ENCODE peak calls at places on chromosomes 3 and 15, in four cellular contexts. W is HepG2, S is WTC11, H is K562. P is an unnamed sample.

GRCh38 chr3:37662708-37663107 is 199.0 kb upstream of the CTDSPL start:
- DNase-seq in W (no peak), S (no peak), H (no peak), P (no peak)

GRCh38 chr3:104805042-104805441 is 561.7 kb upstream of the ALCAM start:
- DNase-seq in W (no peak), S (no peak), H (no peak), P (no peak)

GRCh38 chr3:43872301-43872700 is 181.6 kb downstream of the ABHD5 start:
- DNase-seq in W (no peak), S (no peak), H (no peak), P (no peak)

GRCh38 chr3:126419151-126419703 is 24.5 kb downstream of the CFAP100 start:
- DNase-seq in W (no peak), S (no peak), H (no peak), P (no peak)

GRCh38 chr3:36733723-36734122 is 30.6 kb downstream of the DCLK3 start:
- DNase-seq in W (no peak), S (no peak), H (no peak), P (no peak)

GRCh38 chr3:127849368-127849767 is 27.1 kb upstream of the MGLL start:
- DNase-seq in W (no peak), S (peak; percentile 17), H (no peak), P (no peak)

GRCh38 chr3:27312044-27312668 is 57.0 kb downstream of the NEK10 start:
- DNase-seq in W (peak; percentile 66), S (no peak), H (peak; percentile 45), P (peak; percentile 15)

GRCh38 chr15:73908030-73908821 is 18.0 kb upstream of the LOXL1 start:
- DNase-seq in W (peak; percentile 42), S (peak; percentile 95), H (peak; percentile 67), P (peak; percentile 4)

GRCh38 chr3:31432897-31433678 is 99.6 kb upstream of the STT3B start:
- DNase-seq in W (no peak), S (no peak), H (no peak), P (no peak)

GRCh38 chr3:141255864-141256263 is 24.2 kb downstream of the PXYLP1 start:
- DNase-seq in W (peak; percentile 35), S (peak; percentile 35), H (peak; percentile 64), P (no peak)

GRCh38 chr3:49158108-49158709 is 7.9 kb downstream of the CCDC71 start:
- DNase-seq in W (peak; percentile 74), S (peak; percentile 72), H (no peak), P (peak; percentile 13)

GRCh38 chr15:42021593-42021992 is 751 bp upstream of the PLA2G4E start:
- DNase-seq in W (no peak), S (no peak), H (no peak), P (no peak)

GRCh38 chr15:92112180-92112579 is 258.7 kb downstream of the SLCO3A1 start:
- DNase-seq in W (no peak), S (no peak), H (no peak), P (no peak)

GRCh38 chr3:17235311-17235710 is 350.6 kb downstream of the PLCL2 start:
- DNase-seq in W (no peak), S (no peak), H (no peak), P (no peak)

GRCh38 chr3:188185717-188186236 is 31.8 kb downstream of the LPP start:
- DNase-seq in W (peak; percentile 85), S (no peak), H (no peak), P (no peak)

GRCh38 chr15:75232252-75232813 is 25.8 kb upstream of the GOLGA6C start:
- DNase-seq in W (no peak), S (no peak), H (no peak), P (no peak)

GRCh38 chr15:99412082-99412481 is 153.7 kb upstream of the MEF2A start:
- DNase-seq in W (no peak), S (no peak), H (no peak), P (no peak)

GRCh38 chr3:43709022-43709421 is 18.3 kb downstream of the ABHD5 start:
- DNase-seq in W (peak; percentile 63), S (no peak), H (no peak), P (no peak)

GRCh38 chr3:9399746-9400145 is 2.3 kb downstream of the SETD5 start:
- DNase-seq in W (peak; percentile 79), S (peak; percentile 63), H (peak; percentile 37), P (no peak)

GRCh38 chr3:135147657-135148056 is 352.6 kb downstream of the EPHB1 start:
- DNase-seq in W (no peak), S (no peak), H (no peak), P (no peak)

GRCh38 chr3:4997946-4998345 is 18.7 kb downstream of the BHLHE40 start:
- DNase-seq in W (no peak), S (no peak), H (no peak), P (no peak)

GRCh38 chr3:17602126-17602525 is 140.3 kb downstream of the TBC1D5 start:
- DNase-seq in W (no peak), S (no peak), H (no peak), P (no peak)

GRCh38 chr15:39785139-39785538 is 2.5 kb upstream of the FSIP1 start:
- DNase-seq in W (no peak), S (no peak), H (no peak), P (no peak)

GRCh38 chr3:100715176-100715575 is 5.9 kb downstream of the TFG start:
- DNase-seq in W (no peak), S (no peak), H (no peak), P (no peak)

GRCh38 chr3:188319569-188319968 is 165.6 kb downstream of the LPP start:
- DNase-seq in W (peak; percentile 45), S (no peak), H (no peak), P (no peak)

GRCh38 chr3:197555281-197556261 is at the start of gene BDH1:
- DNase-seq in W (no peak), S (peak; percentile 59), H (no peak), P (no peak)

DNA sequence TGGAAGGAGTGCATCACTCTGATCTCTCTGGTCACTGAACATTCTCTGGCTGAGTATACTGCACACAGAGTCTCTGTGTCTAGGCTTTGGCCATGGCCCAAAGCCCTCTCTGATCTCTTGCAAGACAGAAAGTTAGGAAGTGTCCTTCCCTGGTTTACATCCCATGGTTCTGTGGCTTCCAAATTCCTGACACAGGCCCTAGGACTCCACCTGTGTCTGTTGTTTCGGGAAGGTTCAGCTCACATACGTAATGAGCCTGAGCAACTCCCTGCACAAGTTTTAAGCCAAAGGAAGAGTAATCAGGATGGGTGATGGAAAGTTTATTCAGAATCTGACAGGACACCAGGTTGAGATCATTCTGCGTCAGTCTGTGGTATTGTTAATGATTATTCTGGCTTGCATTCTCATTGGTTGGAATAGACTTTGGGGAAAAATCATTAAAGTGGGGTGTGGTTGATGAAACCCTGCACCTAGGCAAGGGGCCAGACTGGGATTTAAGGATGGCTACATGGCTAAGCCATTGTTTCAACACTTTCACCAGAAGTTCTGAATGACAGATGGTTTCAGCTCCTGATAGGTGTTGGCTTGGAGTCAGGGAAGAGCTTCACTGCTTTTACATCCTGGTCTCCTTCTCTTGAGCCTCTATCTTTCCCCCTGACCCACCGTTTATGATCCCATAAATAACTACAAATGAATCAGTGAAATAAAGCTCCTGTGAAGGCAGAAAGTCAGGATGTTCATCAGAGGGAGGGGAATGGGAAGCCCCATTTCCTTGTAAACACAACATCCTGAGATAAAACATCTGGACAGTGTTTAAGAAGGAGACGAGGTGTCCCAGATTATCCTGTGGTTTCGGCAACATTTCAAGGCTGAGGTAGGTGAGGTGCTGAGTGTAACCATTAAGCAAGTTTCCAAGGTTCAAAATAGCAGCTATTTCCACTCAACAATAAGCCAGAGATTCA is 14.1 kb downstream of the LCMT2 start:
- DNase-seq in W (no peak), S (no peak), H (no peak), P (no peak)
- TF ChIP-seq MAX in W (no peak), S (no peak), H (no peak), P (no peak)

DNA sequence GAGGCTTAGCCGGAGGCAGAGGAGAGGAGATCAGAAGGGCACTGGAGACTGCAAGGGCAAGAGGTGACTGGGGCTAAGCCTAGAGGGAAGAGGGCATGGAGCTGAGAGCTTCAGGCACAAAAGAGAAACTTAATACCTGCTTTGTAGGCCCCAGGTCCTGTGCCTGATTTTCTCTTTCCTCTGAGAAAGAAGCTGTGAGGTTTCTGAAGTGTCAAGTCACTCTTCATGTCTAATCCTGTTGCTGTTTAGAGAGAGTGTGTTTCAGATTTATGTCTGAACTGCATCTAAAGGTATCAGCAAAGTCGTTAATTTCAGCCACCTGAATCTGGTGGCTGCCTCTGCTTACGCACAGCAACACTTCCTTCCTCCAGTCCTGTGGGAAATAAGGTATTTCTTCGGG is 106.9 kb upstream of the RNU6-1 start:
- DNase-seq in W (no peak), S (no peak), H (no peak), P (peak; percentile 68)
- TF ChIP-seq ETV6 in W (no peak), S (no peak), H (no peak), P (no peak)

DNA sequence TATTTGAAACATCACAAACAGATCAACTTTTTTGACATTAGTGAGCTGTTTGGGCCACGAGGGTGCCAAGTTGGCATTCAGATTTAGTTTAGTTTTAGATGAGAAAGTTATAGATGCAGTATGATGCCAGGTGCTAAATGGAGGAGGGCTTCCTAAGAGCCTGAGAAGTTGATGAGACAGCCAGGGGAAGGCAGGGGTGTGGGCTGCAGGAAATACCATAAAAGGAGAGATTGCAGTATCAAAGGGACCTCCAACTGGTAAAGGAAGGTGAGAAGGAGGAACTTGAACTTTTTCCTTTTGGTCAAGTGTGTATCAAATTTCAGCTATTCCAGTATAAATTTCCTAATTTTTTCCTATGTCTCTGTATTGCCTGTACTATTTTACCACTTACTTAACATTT is 2.0 kb upstream of the TNIK start:
- DNase-seq in W (no peak), S (no peak), H (no peak), P (no peak)
- TF ChIP-seq MAX in W (no peak), S (no peak), H (no peak), P (no peak)

GRCh38 chr3:15108082-15108545 is 9.2 kb upstream of the RBSN start:
- DNase-seq in W (peak; percentile 64), S (peak; percentile 85), H (peak; percentile 95), P (no peak)
- TF ChIP-seq ETV6 in W (no peak), S (no peak), H (no peak), P (no peak)

DNA sequence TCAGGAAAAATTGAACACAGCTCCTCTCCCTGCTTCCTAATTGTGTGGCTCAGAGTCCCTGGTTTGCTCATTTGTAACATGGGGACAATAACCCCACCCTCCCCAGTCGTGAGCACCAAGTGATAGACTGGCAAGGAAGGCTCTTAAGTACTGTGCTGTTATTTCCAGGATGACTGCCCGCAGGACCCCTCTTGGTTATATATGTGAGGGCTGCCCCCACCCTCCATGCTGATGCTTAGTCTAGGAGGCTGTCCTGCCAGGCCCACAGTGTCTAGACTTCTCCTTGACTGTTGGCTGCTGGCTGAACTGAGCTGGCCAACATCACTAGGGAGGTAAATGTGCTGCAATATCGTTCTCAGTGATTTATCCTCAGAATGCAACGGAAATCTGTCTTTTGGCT is 45.1 kb downstream of the RAB11A start:
- DNase-seq in W (no peak), S (no peak), H (no peak), P (no peak)
- TF ChIP-seq MAX in W (no peak), S (no peak), H (no peak), P (no peak)